ENCODE peak calls at places on chromosomes 16 and 17, in five cellular contexts. One of them, this sample, is unnamed.

GRCh38 chr16:3001316-3001715 is 11.4 kb upstream of the CLDN9 start:
- DNase-seq in breast epithelium: no peak
- DNase-seq in sigmoid colon: no peak
- DNase-seq in pancreas: no peak
- DNase-seq in stomach: no peak
- DNase-seq in this sample: no peak

GRCh38 chr16:11698271-11698689 is 30.0 kb downstream of the SNN start:
- DNase-seq in sigmoid colon: no peak
- DNase-seq in pancreas: no peak
- DNase-seq in stomach: no peak
- DNase-seq in breast epithelium: no peak
- DNase-seq in this sample: no peak

GRCh38 chr16:67837811-67838210 is 4.3 kb upstream of the THAP11 start:
- DNase-seq in sigmoid colon: no peak
- DNase-seq in breast epithelium: no peak
- DNase-seq in pancreas: no peak
- DNase-seq in stomach: no peak
- DNase-seq in this sample: no peak

GRCh38 chr17:871731-872517 is 89.8 kb downstream of the MRM3 start:
- DNase-seq in pancreas: no peak
- DNase-seq in breast epithelium: no peak
- DNase-seq in sigmoid colon: no peak
- DNase-seq in stomach: no peak
- DNase-seq in this sample: no peak

GRCh38 chr17:82238562-82239201 is 9.8 kb downstream of the SLC16A3 start:
- DNase-seq in sigmoid colon: peak; percentile 94
- DNase-seq in stomach: peak; percentile 90
- DNase-seq in breast epithelium: peak; percentile 86
- DNase-seq in pancreas: no peak
- DNase-seq in this sample: peak; percentile 92

GRCh38 chr17:57107498-57108101 is 22.6 kb downstream of the AKAP1 start:
- DNase-seq in stomach: peak; percentile 59
- DNase-seq in pancreas: no peak
- DNase-seq in sigmoid colon: no peak
- DNase-seq in breast epithelium: peak; percentile 55
- DNase-seq in this sample: no peak

GRCh38 chr17:16486373-16487250 is 5.4 kb downstream of the LRRC75A start:
- DNase-seq in sigmoid colon: peak; percentile 95
- DNase-seq in stomach: peak; percentile 97
- DNase-seq in pancreas: peak; percentile 80
- DNase-seq in breast epithelium: peak; percentile 96
- DNase-seq in this sample: peak; percentile 91

GRCh38 chr16:14037960-14038359 is 33.2 kb upstream of the MRTFB start:
- DNase-seq in sigmoid colon: no peak
- DNase-seq in breast epithelium: no peak
- DNase-seq in stomach: no peak
- DNase-seq in pancreas: no peak
- DNase-seq in this sample: no peak

GRCh38 chr17:52709724-52710123 is 551.2 kb upstream of the CA10 start:
- DNase-seq in breast epithelium: no peak
- DNase-seq in pancreas: no peak
- DNase-seq in stomach: no peak
- DNase-seq in sigmoid colon: no peak
- DNase-seq in this sample: peak; percentile 47

GRCh38 chr17:66748578-66748977 is 86.3 kb upstream of the CACNG5 start:
- DNase-seq in sigmoid colon: peak; percentile 42
- DNase-seq in pancreas: no peak
- DNase-seq in stomach: no peak
- DNase-seq in breast epithelium: no peak
- DNase-seq in this sample: no peak

GRCh38 chr17:61408151-61409041 is 8.8 kb downstream of the TBX2 start:
- DNase-seq in sigmoid colon: peak; percentile 61
- DNase-seq in breast epithelium: no peak
- DNase-seq in pancreas: no peak
- DNase-seq in stomach: no peak
- DNase-seq in this sample: peak; percentile 30

GRCh38 chr16:85562102-85562786 is 50.9 kb upstream of the GSE1 start:
- DNase-seq in stomach: no peak
- DNase-seq in breast epithelium: no peak
- DNase-seq in sigmoid colon: no peak
- DNase-seq in pancreas: no peak
- DNase-seq in this sample: no peak
- H3K4me1 ChIP-seq in stomach: peaks cover 90% of the 10 kb centered on the region
- H3K4me1 ChIP-seq in breast epithelium: peaks cover 3% of the 10 kb centered on the region
- H3K4me1 ChIP-seq in sigmoid colon: peaks cover 71% of the 10 kb centered on the region
- H3K4me1 ChIP-seq in pancreas: peaks cover 10% of the 10 kb centered on the region
- H3K4me1 ChIP-seq in this sample: peaks cover 29% of the 10 kb centered on the region

GRCh38 chr17:42596386-42596785 is 12.8 kb downstream of the RETREG3 start:
- DNase-seq in sigmoid colon: no peak
- DNase-seq in stomach: no peak
- DNase-seq in breast epithelium: no peak
- DNase-seq in pancreas: no peak
- DNase-seq in this sample: no peak

GRCh38 chr17:42603318-42603717 is 5.9 kb downstream of the RETREG3 start:
- DNase-seq in pancreas: no peak
- DNase-seq in sigmoid colon: no peak
- DNase-seq in breast epithelium: no peak
- DNase-seq in stomach: no peak
- DNase-seq in this sample: no peak

GRCh38 chr17:42598905-42599304 is 10.3 kb downstream of the RETREG3 start:
- DNase-seq in pancreas: no peak
- DNase-seq in breast epithelium: no peak
- DNase-seq in stomach: peak; percentile 33
- DNase-seq in sigmoid colon: peak; percentile 62
- DNase-seq in this sample: no peak
- H3K4me3 ChIP-seq in pancreas: no peak overlapping the region
- H3K4me3 ChIP-seq in breast epithelium: no peak overlapping the region
- H3K4me3 ChIP-seq in stomach: no peak overlapping the region
- H3K4me3 ChIP-seq in sigmoid colon: no peak overlapping the region
- H3K4me3 ChIP-seq in this sample: no peak overlapping the region

DNA sequence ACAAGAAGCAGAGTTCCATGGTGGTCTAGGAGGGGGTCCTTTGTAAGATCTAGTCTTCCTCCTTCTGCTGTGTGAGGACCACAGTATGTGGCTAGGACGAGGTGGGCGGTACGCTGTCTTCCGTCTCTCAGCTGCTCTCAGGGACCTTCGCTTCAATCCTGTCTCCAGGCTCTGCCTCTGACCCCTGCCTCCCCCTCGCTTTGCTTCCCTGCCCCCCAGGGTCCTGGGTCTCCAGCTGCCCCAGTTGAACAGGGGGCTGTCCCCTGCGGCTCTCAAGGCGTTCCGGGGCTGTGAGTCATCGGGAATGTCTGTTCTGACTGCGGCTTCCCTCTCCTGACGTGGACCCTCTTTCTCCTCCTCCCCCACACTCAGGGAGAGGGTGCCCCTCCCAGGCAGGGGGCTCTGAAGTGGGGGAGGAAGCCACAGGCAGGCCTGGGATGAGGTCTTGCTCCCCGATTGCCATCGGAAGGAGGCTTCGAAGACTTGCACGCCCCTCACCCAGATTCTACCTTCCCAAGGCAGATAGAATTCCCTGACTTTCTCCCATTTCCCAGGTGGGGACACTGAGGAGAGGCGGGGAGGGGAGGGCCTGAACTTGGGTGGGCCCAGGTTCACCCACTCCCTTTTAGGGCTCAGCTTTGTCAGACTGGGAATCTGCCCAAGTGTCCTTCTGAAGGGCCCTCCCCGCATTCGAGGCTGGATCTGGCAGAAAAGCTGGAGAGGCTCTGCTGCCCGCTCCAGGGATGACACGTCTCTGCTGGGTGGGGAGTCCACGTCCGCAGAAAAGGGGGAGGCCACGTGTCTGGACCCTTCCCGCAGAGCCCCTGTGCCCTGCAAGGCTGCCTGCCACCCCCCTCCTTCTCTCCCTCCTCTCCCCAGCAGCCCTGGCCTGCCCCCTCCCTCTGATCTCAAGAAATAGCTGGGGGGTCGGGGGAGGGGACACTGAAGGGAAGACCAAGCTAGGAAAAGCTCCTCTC is 9.1 kb upstream of the COL1A1 start:
- DNase-seq in sigmoid colon: peak; percentile 94
- DNase-seq in stomach: no peak
- DNase-seq in pancreas: no peak
- DNase-seq in breast epithelium: no peak
- DNase-seq in this sample: peak; percentile 83
- H3K4me1 ChIP-seq in sigmoid colon: peaks cover 82% of the 10 kb centered on the region
- H3K4me1 ChIP-seq in stomach: peaks cover 77% of the 10 kb centered on the region
- H3K4me1 ChIP-seq in pancreas: no peaks in the 10 kb centered on the region
- H3K4me1 ChIP-seq in breast epithelium: peaks cover 7% of the 10 kb centered on the region
- H3K4me1 ChIP-seq in this sample: peaks cover 18% of the 10 kb centered on the region

DNA sequence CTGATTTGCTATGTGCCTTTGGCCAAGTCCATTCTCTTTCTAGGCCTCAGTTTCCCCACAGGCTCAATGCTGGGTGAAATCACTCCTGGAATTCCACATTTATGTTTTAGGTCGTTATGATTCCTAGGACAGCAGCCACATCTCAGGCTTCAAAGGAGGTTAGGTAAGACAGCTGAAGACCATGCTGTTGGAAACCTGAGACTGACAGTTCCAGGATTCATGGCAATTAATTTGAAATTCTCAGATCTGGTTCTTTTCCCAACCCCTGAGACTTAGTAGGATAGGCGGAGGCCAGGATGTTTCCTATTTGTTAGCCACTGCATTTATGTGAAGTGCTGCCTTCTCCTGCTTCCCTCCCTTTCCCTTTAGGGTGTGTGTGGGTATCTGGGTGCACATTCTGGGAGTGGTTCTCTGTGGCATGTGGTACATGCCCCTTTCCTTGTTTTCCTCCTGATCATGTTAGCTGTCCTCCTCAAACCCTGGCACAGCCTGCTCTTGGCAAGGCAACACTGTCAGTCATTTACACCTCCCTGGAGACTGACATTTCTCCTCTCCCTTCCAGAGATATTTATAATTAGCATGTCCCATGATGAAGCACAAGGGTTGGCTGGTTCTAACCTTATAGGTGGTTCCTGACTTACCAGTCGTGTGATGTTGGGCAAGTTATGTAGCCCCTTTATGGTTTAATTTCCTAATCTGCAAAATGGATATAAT is 91.4 kb upstream of the SALL1 start:
- DNase-seq in breast epithelium: no peak
- DNase-seq in stomach: no peak
- DNase-seq in sigmoid colon: no peak
- DNase-seq in pancreas: no peak
- DNase-seq in this sample: no peak
- H3K4me3 ChIP-seq in breast epithelium: no peak overlapping the region
- H3K4me3 ChIP-seq in stomach: no peak overlapping the region
- H3K4me3 ChIP-seq in sigmoid colon: no peak overlapping the region
- H3K4me3 ChIP-seq in pancreas: no peak overlapping the region
- H3K4me3 ChIP-seq in this sample: no peak overlapping the region